ENCODE peak calls at places on chromosome 16, in eight cellular contexts. T is kidney; S is neural progenitor cell; I is upper lobe of right lung; L is aorta; W is small intestine; C is CD8-positive, alpha-beta memory T cell; M is thyroid gland. H is an unnamed sample.

GRCh38 chr16:80932725-80933124 is 74.0 kb downstream of the CMC2 start:
- DNase-seq in T (peak), S (no peak), I (no peak), L (peak), W (no peak), C (no peak), M (peak), H (peak)

GRCh38 chr16:87365021-87365713 is 18.4 kb downstream of the FBXO31 start:
- DNase-seq in T (no peak), S (no peak), I (no peak), L (no peak), W (no peak), C (no peak), M (no peak), H (no peak)

GRCh38 chr16:87603684-87604571 is 1.6 kb downstream of the JPH3 start:
- DNase-seq in T (peak), S (peak), I (no peak), L (no peak), W (no peak), C (no peak), M (no peak), H (no peak)

GRCh38 chr16:20166531-20167235 is 93.0 kb upstream of the GPR139 start:
- DNase-seq in T (no peak), S (peak), I (no peak), L (no peak), W (no peak), C (no peak), M (no peak), H (no peak)

GRCh38 chr16:27239906-27240655 is 28.5 kb downstream of the NSMCE1 start:
- DNase-seq in T (peak), S (no peak), I (peak), L (no peak), W (no peak), C (no peak), M (no peak), H (no peak)

GRCh38 chr16:75239463-75240122 is 11.8 kb downstream of the BCAR1 start:
- DNase-seq in T (peak), S (no peak), I (peak), L (no peak), W (no peak), C (no peak), M (no peak), H (no peak)

GRCh38 chr16:53689636-53690035 is 14.0 kb downstream of the RPGRIP1L start:
- DNase-seq in T (no peak), S (no peak), I (no peak), L (no peak), W (no peak), C (no peak), M (no peak), H (no peak)

GRCh38 chr16:19223235-19223847 is 55.3 kb downstream of the SYT17 start:
- DNase-seq in T (no peak), S (peak), I (no peak), L (no peak), W (peak), C (no peak), M (peak), H (peak)

DNA sequence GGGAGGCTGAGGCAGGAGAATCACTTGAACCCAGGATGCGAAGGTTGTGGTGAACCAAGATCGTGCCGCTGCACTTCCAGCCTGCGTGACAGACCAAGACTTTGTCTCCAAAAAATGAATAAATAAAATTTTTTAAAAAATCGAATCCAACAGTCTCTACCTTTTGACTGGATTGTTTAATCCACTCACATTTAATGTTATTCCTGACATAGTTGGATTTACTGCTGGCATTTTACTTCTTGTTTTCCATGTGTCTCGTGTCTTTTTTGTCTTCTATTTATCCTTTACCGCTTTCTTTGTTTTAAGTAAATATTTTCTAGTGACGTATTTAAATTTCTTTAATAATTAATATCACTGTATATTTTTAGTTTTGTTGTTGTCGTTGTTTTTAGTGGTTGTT is 5.4 kb upstream of the CES4A start:
- DNase-seq in T (no peak), S (no peak), I (no peak), L (no peak), W (no peak), C (no peak), M (no peak), H (no peak)
- H3K27ac ChIP-seq in T (no peak), S (no peak), I (no peak), L (no peak), W (no peak), C (no peak), M (no peak), H (no peak)

GRCh38 chr16:9114112-9114511 is 22.7 kb downstream of the HAPSTR1 start:
- DNase-seq in T (no peak), S (no peak), I (no peak), L (no peak), W (no peak), C (no peak), M (no peak), H (no peak)

GRCh38 chr16:9116141-9116540 is 24.7 kb downstream of the HAPSTR1 start:
- DNase-seq in T (no peak), S (no peak), I (no peak), L (no peak), W (no peak), C (no peak), M (no peak), H (no peak)

GRCh38 chr16:9113707-9114106 is 22.3 kb downstream of the HAPSTR1 start:
- DNase-seq in T (no peak), S (no peak), I (no peak), L (no peak), W (no peak), C (no peak), M (no peak), H (no peak)

GRCh38 chr16:9115277-9115676 is 23.8 kb downstream of the HAPSTR1 start:
- DNase-seq in T (no peak), S (no peak), I (no peak), L (no peak), W (no peak), C (no peak), M (no peak), H (no peak)

DNA sequence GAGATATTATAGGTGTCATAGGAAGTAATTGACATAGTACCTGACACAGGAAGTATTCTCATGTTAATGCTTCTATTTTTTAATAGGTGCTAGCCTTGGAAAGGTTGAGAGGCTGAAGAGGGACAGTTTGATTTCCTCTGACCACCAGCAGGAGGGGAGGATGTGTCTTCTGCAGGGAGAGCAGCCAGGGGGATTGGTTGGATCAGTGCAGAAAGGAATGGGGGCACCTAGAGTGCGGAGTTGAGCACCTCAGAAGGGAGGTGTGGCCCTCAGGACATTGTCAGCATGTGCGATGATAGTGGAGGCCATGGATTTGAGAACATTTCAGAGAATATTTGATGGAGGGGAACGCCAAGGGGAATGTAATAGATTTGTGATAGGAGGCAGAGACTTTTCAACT is 23.4 kb downstream of the HAPSTR1 start:
- DNase-seq in T (no peak), S (no peak), I (no peak), L (no peak), W (no peak), C (no peak), M (no peak), H (no peak)
- H3K27ac ChIP-seq in T (no peak), S (no peak), I (no peak), L (no peak), W (no peak), C (no peak), M (no peak), H (no peak)

GRCh38 chr16:2062801-2063200 is 15.0 kb downstream of the TSC2 start:
- DNase-seq in T (no peak), S (no peak), I (no peak), L (no peak), W (no peak), C (no peak), M (no peak), H (no peak)

GRCh38 chr16:2061526-2061925 is 13.7 kb downstream of the TSC2 start:
- DNase-seq in T (no peak), S (no peak), I (no peak), L (no peak), W (no peak), C (no peak), M (no peak), H (no peak)

GRCh38 chr16:2060346-2060745 is 12.6 kb downstream of the TSC2 start:
- DNase-seq in T (no peak), S (no peak), I (no peak), L (no peak), W (no peak), C (no peak), M (no peak), H (no peak)

GRCh38 chr16:2058901-2059300 is 11.1 kb downstream of the TSC2 start:
- DNase-seq in T (no peak), S (peak), I (no peak), L (no peak), W (no peak), C (no peak), M (peak), H (no peak)

DNA sequence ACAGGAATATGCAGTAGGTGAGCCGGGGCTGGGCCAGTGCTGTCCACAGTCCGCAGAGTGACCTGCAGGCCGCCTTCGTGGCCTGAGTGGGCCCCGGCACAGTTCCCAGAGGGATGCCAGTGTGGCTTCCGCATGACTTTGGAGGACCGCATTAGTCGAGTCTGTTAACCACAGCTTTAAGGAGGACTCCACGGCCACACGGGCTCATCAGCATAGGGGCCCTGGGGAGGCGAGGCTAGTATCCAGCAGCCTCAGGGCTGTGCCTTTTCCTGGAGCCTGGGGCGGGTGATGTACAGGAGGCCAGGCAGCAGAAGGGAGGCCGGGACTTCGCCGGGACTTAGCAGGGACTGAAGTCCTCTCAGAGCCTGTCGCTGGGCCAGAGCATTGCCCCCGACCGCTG is 13.2 kb downstream of the TSC2 start:
- DNase-seq in T (no peak), S (no peak), I (no peak), L (no peak), W (no peak), C (no peak), M (no peak), H (no peak)
- H3K27ac ChIP-seq in T (no peak), S (no peak), I (no peak), L (no peak), W (no peak), C (no peak), M (no peak), H (no peak)

DNA sequence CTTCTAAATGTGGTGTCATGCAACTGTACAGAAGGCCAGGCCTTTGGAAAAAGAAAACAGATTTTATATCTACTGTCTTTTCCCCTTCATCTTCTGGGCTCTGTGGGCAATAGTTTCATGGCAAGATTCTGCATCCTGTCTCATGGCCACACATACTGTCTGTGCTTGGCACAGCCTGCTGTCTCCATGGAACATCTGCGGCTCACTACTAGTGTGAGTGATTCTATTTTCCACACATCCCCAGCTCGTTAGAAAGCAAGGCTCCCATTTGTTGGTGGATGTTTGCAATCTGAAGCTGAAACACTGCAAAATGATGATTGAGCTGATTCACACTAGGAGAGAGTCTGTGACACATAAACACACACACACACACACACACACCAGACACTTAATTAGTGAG is 32.4 kb downstream of the CACNG3 start:
- DNase-seq in T (no peak), S (no peak), I (no peak), L (no peak), W (no peak), C (no peak), M (no peak), H (no peak)
- H3K27ac ChIP-seq in T (no peak), S (no peak), I (no peak), L (no peak), W (no peak), C (no peak), M (no peak), H (no peak)

GRCh38 chr16:86012221-86012620 is 113.3 kb downstream of the IRF8 start:
- DNase-seq in T (no peak), S (no peak), I (no peak), L (no peak), W (no peak), C (no peak), M (no peak), H (no peak)
- H3K27ac ChIP-seq in T (no peak), S (no peak), I (no peak), L (no peak), W (no peak), C (no peak), M (no peak), H (no peak)

GRCh38 chr16:56938664-56939513 is 6.9 kb downstream of the HERPUD1 start:
- DNase-seq in T (no peak), S (no peak), I (no peak), L (no peak), W (no peak), C (peak), M (no peak), H (no peak)

GRCh38 chr16:56936491-56936890 is 4.5 kb downstream of the HERPUD1 start:
- DNase-seq in T (no peak), S (no peak), I (no peak), L (no peak), W (no peak), C (no peak), M (no peak), H (no peak)

GRCh38 chr16:56939801-56940200 is 7.9 kb downstream of the HERPUD1 start:
- DNase-seq in T (no peak), S (no peak), I (no peak), L (no peak), W (no peak), C (no peak), M (no peak), H (no peak)

GRCh38 chr16:56935201-56935600 is 3.3 kb downstream of the HERPUD1 start:
- DNase-seq in T (no peak), S (no peak), I (no peak), L (no peak), W (no peak), C (no peak), M (no peak), H (no peak)

GRCh38 chr16:56936950-56937349 is 5.0 kb downstream of the HERPUD1 start:
- DNase-seq in T (no peak), S (no peak), I (no peak), L (no peak), W (no peak), C (no peak), M (no peak), H (no peak)
- H3K27ac ChIP-seq in T (no peak), S (no peak), I (no peak), L (no peak), W (no peak), C (no peak), M (no peak), H (no peak)

H was measured in colonic mucosa.